ENCODE peak calls at places on chromosomes 2 and 18, in five cellular contexts. One of them, this sample, is unnamed.

GRCh38 chr2:241373449-241373848 is 17.4 kb downstream of the FARP2 start:
- DNase-seq in Kasumi-1: no peak
- DNase-seq in naive B cell: no peak
- DNase-seq in Daoy: no peak
- DNase-seq in islet precursor cell: no peak
- DNase-seq in this sample: no peak

GRCh38 chr2:230991598-230991997 is 4.3 kb upstream of the SPATA3 start:
- DNase-seq in Kasumi-1: no peak
- DNase-seq in naive B cell: no peak
- DNase-seq in Daoy: no peak
- DNase-seq in islet precursor cell: no peak
- DNase-seq in this sample: no peak

GRCh38 chr18:9914334-9914583 is 443 bp downstream of the VAPA start:
- DNase-seq in Kasumi-1: no peak
- DNase-seq in naive B cell: no peak
- DNase-seq in Daoy: no peak
- DNase-seq in islet precursor cell: no peak
- DNase-seq in this sample: no peak

GRCh38 chr2:65017335-65017734 is 28.1 kb downstream of the SLC1A4 start:
- DNase-seq in Kasumi-1: peak; percentile 89
- DNase-seq in naive B cell: peak; percentile 51
- DNase-seq in Daoy: no peak
- DNase-seq in islet precursor cell: peak; percentile 64
- DNase-seq in this sample: no peak

GRCh38 chr2:202104286-202104870 is 31.3 kb downstream of the KIAA2012 start:
- DNase-seq in Kasumi-1: peak; percentile 73
- DNase-seq in naive B cell: no peak
- DNase-seq in Daoy: peak; percentile 69
- DNase-seq in islet precursor cell: peak; percentile 82
- DNase-seq in this sample: peak; percentile 14

GRCh38 chr18:10312316-10313015 is 142.0 kb upstream of the APCDD1 start:
- DNase-seq in Kasumi-1: no peak
- DNase-seq in naive B cell: no peak
- DNase-seq in Daoy: no peak
- DNase-seq in islet precursor cell: no peak
- DNase-seq in this sample: no peak

GRCh38 chr2:41004700-41005099 is 552.8 kb upstream of the SLC8A1 start:
- DNase-seq in Kasumi-1: no peak
- DNase-seq in naive B cell: no peak
- DNase-seq in Daoy: no peak
- DNase-seq in islet precursor cell: no peak
- DNase-seq in this sample: no peak

GRCh38 chr2:52695731-52696130 is 1071.9 kb upstream of the CHAC2 start:
- DNase-seq in Kasumi-1: no peak
- DNase-seq in naive B cell: no peak
- DNase-seq in Daoy: no peak
- DNase-seq in islet precursor cell: no peak
- DNase-seq in this sample: no peak

GRCh38 chr18:66511810-66512209 is 92.1 kb downstream of the CDH19 start:
- DNase-seq in Kasumi-1: no peak
- DNase-seq in naive B cell: no peak
- DNase-seq in Daoy: no peak
- DNase-seq in islet precursor cell: no peak
- DNase-seq in this sample: no peak

GRCh38 chr2:179856205-179856604 is 5.2 kb downstream of the ZNF385B start:
- DNase-seq in Kasumi-1: no peak
- DNase-seq in naive B cell: no peak
- DNase-seq in Daoy: no peak
- DNase-seq in islet precursor cell: no peak
- DNase-seq in this sample: no peak

GRCh38 chr18:45962461-45962860 is 4.7 kb downstream of the EPG5 start:
- DNase-seq in Kasumi-1: peak; percentile 58
- DNase-seq in naive B cell: no peak
- DNase-seq in Daoy: peak; percentile 83
- DNase-seq in islet precursor cell: peak; percentile 65
- DNase-seq in this sample: no peak

GRCh38 chr2:203811491-203812221 is 55.9 kb upstream of the CTLA4 start:
- DNase-seq in Kasumi-1: peak; percentile 46
- DNase-seq in naive B cell: no peak
- DNase-seq in Daoy: peak; percentile 93
- DNase-seq in islet precursor cell: peak; percentile 64
- DNase-seq in this sample: no peak

GRCh38 chr18:76687271-76688006 is 134.9 kb upstream of the ZNF236 start:
- DNase-seq in Kasumi-1: no peak
- DNase-seq in naive B cell: no peak
- DNase-seq in Daoy: peak; percentile 54
- DNase-seq in islet precursor cell: no peak
- DNase-seq in this sample: peak; percentile 32

GRCh38 chr2:239468491-239469017 is 67.7 kb upstream of the HDAC4 start:
- DNase-seq in Kasumi-1: no peak
- DNase-seq in naive B cell: no peak
- DNase-seq in Daoy: no peak
- DNase-seq in islet precursor cell: peak; percentile 38
- DNase-seq in this sample: no peak

GRCh38 chr18:48732767-48733424 is 194.1 kb downstream of the CTIF start:
- DNase-seq in Kasumi-1: no peak
- DNase-seq in naive B cell: no peak
- DNase-seq in Daoy: no peak
- DNase-seq in islet precursor cell: no peak
- DNase-seq in this sample: no peak

GRCh38 chr2:197071790-197072436 is 145.4 kb upstream of the PGAP1 start:
- DNase-seq in Kasumi-1: no peak
- DNase-seq in naive B cell: no peak
- DNase-seq in Daoy: no peak
- DNase-seq in islet precursor cell: no peak
- DNase-seq in this sample: no peak

GRCh38 chr2:24453379-24454073 is 37.5 kb upstream of the NCOA1 start:
- DNase-seq in Kasumi-1: no peak
- DNase-seq in naive B cell: no peak
- DNase-seq in Daoy: no peak
- DNase-seq in islet precursor cell: no peak
- DNase-seq in this sample: no peak

GRCh38 chr18:26159353-26159752 is 25.7 kb downstream of the PSMA8 start:
- DNase-seq in Kasumi-1: peak; percentile 21
- DNase-seq in naive B cell: no peak
- DNase-seq in Daoy: no peak
- DNase-seq in islet precursor cell: no peak
- DNase-seq in this sample: no peak

GRCh38 chr2:191983186-191983585 is 136.3 kb upstream of the CAVIN2 start:
- DNase-seq in Kasumi-1: no peak
- DNase-seq in naive B cell: no peak
- DNase-seq in Daoy: no peak
- DNase-seq in islet precursor cell: no peak
- DNase-seq in this sample: no peak

GRCh38 chr2:57877811-57878572 is 168.6 kb upstream of the VRK2 start:
- DNase-seq in Kasumi-1: no peak
- DNase-seq in naive B cell: no peak
- DNase-seq in Daoy: peak; percentile 6
- DNase-seq in islet precursor cell: no peak
- DNase-seq in this sample: peak; percentile 57

GRCh38 chr18:49697757-49698595 is 115.4 kb downstream of the ACAA2 start:
- DNase-seq in Kasumi-1: no peak
- DNase-seq in naive B cell: no peak
- DNase-seq in Daoy: peak; percentile 25
- DNase-seq in islet precursor cell: peak; percentile 83
- DNase-seq in this sample: no peak

GRCh38 chr2:199465988-199466703 is 8.4 kb upstream of the SATB2 start:
- DNase-seq in Kasumi-1: no peak
- DNase-seq in naive B cell: no peak
- DNase-seq in Daoy: no peak
- DNase-seq in islet precursor cell: peak; percentile 54
- DNase-seq in this sample: no peak

GRCh38 chr2:241636983-241637232 is at the start of gene THAP4:
- DNase-seq in Kasumi-1: no peak
- DNase-seq in naive B cell: no peak
- DNase-seq in Daoy: peak; percentile 82
- DNase-seq in islet precursor cell: no peak
- DNase-seq in this sample: no peak